ENCODE peak calls at places on chromosomes 11 and 22, in ten cellular contexts. W is breast epithelium; Q is CD8-positive, alpha-beta T cell; T is OCI-LY7; G is A549; P is heart left ventricle; E is right atrium auricular region; A is effector memory CD4-positive, alpha-beta T cell; H is neuronal stem cell; D is ascending aorta. J is an unnamed sample. For H3K4me1, the result is how much of the 10 kb centered on the place peaks cover.

GRCh38 chr11:11391796-11392195 is 38.7 kb upstream of the CSNK2A3 start:
- DNase-seq in W (no peak), Q (no peak), T (no peak), G (no peak), P (no peak), E (no peak), A (no peak), H (no peak), D (no peak), J (no peak)

GRCh38 chr11:134292661-134293060 is 16.5 kb downstream of the GLB1L3 start:
- DNase-seq in W (no peak), Q (no peak), T (no peak), G (no peak), P (no peak), E (peak), A (no peak), H (no peak), D (no peak), J (no peak)

GRCh38 chr11:88103337-88104206 is 71.7 kb downstream of the RAB38 start:
- DNase-seq in W (no peak), Q (no peak), T (peak), G (peak), P (no peak), E (no peak), A (no peak), H (peak), D (no peak), J (peak)

GRCh38 chr11:26399336-26399735 is 67.4 kb downstream of the ANO3 start:
- DNase-seq in W (no peak), Q (no peak), T (no peak), G (no peak), P (no peak), E (no peak), A (no peak), H (no peak), D (no peak), J (no peak)

GRCh38 chr11:5690736-5691135 is 1.1 kb downstream of the TRIM22 start:
- DNase-seq in W (no peak), Q (no peak), T (peak), G (no peak), P (no peak), E (no peak), A (no peak), H (no peak), D (no peak), J (no peak)

GRCh38 chr11:2294340-2295290 is 7.1 kb downstream of the C11orf21 start:
- DNase-seq in W (no peak), Q (no peak), T (no peak), G (no peak), P (no peak), E (peak), A (no peak), H (no peak), D (no peak), J (no peak)

GRCh38 chr22:17862646-17863181 is 88.4 kb upstream of the BID start:
- DNase-seq in W (no peak), Q (no peak), T (no peak), G (no peak), P (no peak), E (no peak), A (no peak), H (no peak), D (no peak), J (no peak)

GRCh38 chr11:31645747-31646146 is 136.2 kb downstream of the ELP4 start:
- DNase-seq in W (no peak), Q (no peak), T (no peak), G (peak), P (no peak), E (no peak), A (no peak), H (no peak), D (no peak), J (no peak)

GRCh38 chr22:31870890-31871289 is 73.4 kb upstream of the YWHAH start:
- DNase-seq in W (no peak), Q (no peak), T (no peak), G (peak), P (no peak), E (no peak), A (no peak), H (no peak), D (no peak), J (no peak)

GRCh38 chr11:43853766-43854165 is 26.9 kb upstream of the ALKBH3 start:
- DNase-seq in W (no peak), Q (no peak), T (no peak), G (no peak), P (no peak), E (no peak), A (no peak), H (no peak), D (no peak), J (no peak)

GRCh38 chr11:43856988-43857387 is 23.6 kb upstream of the ALKBH3 start:
- DNase-seq in W (no peak), Q (no peak), T (no peak), G (no peak), P (no peak), E (no peak), A (no peak), H (no peak), D (no peak), J (no peak)

GRCh38 chr11:43852057-43852636 is 28.5 kb upstream of the ALKBH3 start:
- DNase-seq in W (no peak), Q (peak), T (peak), G (peak), P (peak), E (no peak), A (peak), H (peak), D (no peak), J (peak)
- H3K4me1 ChIP-seq in W (under half), Q (under half), T (under half), G (under half), P (under half), E (under half), A (under half), H (under half), D (under half), J (under half)

GRCh38 chr22:22027955-22028354 is 45.4 kb upstream of the TOP3B start:
- DNase-seq in W (no peak), Q (no peak), T (no peak), G (no peak), P (no peak), E (no peak), A (no peak), H (no peak), D (no peak), J (no peak)

GRCh38 chr22:22025320-22026156 is 43.0 kb upstream of the TOP3B start:
- DNase-seq in W (no peak), Q (no peak), T (peak), G (no peak), P (no peak), E (no peak), A (no peak), H (no peak), D (no peak), J (no peak)

GRCh38 chr22:22024440-22024839 is 41.9 kb upstream of the TOP3B start:
- DNase-seq in W (no peak), Q (no peak), T (no peak), G (no peak), P (no peak), E (no peak), A (no peak), H (no peak), D (no peak), J (no peak)

GRCh38 chr22:22023581-22024137 is 41.1 kb upstream of the TOP3B start:
- DNase-seq in W (no peak), Q (no peak), T (no peak), G (no peak), P (no peak), E (no peak), A (no peak), H (no peak), D (no peak), J (no peak)

DNA sequence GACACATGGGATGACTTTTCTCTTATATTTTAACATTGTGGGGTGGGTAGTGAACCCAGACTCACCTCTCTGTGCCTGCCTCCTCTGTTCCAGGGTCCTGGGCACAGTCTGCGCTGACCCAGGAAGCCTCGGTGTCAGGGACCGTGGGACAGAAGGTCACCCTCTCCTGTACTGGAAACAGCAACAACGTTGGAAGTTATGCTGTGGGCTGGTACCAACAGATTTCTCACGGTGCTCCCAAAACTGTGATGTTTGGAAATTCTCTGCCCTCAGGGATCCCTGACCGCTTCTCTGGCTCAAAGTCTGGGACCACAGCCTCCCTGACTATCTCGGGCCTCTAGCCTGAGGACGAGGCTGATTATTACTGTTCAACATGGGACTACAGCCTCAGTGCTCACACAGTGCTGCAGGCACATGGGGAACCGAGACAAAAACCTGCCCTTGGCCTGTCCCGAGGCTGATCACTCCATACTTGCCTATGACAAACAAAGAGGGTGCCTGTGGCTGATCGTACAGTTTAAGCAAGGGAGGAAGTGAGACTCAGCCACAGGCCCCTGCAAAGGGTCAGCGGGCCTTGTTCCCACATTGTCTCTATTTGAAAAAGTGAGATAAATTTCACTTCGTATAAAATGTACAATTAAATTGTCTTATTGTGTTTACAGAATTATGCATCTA is 43.7 kb upstream of the TOP3B start:
- DNase-seq in W (no peak), Q (no peak), T (peak), G (no peak), P (no peak), E (no peak), A (no peak), H (no peak), D (no peak), J (no peak)
- H3K4me1 ChIP-seq in W (under half), Q (under half), T (half or more), G (under half), P (under half), E (under half), A (under half), H (under half), D (under half), J (under half)

GRCh38 chr22:25564320-25564978 is at the start of gene GRK3:
- DNase-seq in W (peak), Q (peak), T (peak), G (peak), P (peak), E (peak), A (peak), H (peak), D (no peak), J (peak)

GRCh38 chr22:25566812-25567211 is 2.3 kb downstream of the GRK3 start:
- DNase-seq in W (no peak), Q (no peak), T (peak), G (no peak), P (no peak), E (no peak), A (no peak), H (no peak), D (no peak), J (no peak)

GRCh38 chr22:25567305-25567704 is 2.8 kb downstream of the GRK3 start:
- DNase-seq in W (no peak), Q (no peak), T (peak), G (no peak), P (no peak), E (no peak), A (no peak), H (no peak), D (no peak), J (no peak)

GRCh38 chr22:25563757-25564319 is 637 bp upstream of the GRK3 start:
- DNase-seq in W (peak), Q (no peak), T (peak), G (no peak), P (peak), E (no peak), A (no peak), H (no peak), D (no peak), J (no peak)

GRCh38 chr22:25564979-25565677 is 653 bp downstream of the GRK3 start:
- DNase-seq in W (peak), Q (no peak), T (peak), G (peak), P (peak), E (no peak), A (no peak), H (no peak), D (no peak), J (peak)
- H3K4me1 ChIP-seq in W (under half), Q (under half), T (half or more), G (under half), P (under half), E (under half), A (under half), H (under half), D (under half), J (under half)

DNA sequence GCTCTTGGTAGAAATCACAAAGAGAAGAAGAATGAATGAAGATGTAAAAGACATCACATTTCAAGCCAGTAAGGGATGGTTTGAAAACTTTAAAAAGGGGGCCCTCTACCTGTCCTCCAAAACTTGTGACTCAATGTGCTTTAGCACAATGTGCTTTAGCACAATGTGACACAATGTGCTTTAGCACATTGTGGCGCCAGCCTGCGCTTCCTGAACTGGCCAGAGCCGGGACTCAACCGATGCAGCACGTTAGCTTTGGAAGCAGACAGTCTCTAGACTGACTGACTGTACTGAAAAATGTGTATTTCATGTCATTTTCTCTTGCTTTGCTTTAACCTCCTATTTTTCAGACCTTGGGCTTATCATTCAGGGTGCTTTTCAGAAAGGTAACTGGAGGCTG is 63.5 kb downstream of the FAM83F start:
- DNase-seq in W (no peak), Q (no peak), T (no peak), G (no peak), P (no peak), E (no peak), A (no peak), H (no peak), D (no peak), J (peak)
- H3K4me1 ChIP-seq in W (under half), Q (half or more), T (under half), G (under half), P (under half), E (under half), A (half or more), H (under half), D (under half), J (under half)

DNA sequence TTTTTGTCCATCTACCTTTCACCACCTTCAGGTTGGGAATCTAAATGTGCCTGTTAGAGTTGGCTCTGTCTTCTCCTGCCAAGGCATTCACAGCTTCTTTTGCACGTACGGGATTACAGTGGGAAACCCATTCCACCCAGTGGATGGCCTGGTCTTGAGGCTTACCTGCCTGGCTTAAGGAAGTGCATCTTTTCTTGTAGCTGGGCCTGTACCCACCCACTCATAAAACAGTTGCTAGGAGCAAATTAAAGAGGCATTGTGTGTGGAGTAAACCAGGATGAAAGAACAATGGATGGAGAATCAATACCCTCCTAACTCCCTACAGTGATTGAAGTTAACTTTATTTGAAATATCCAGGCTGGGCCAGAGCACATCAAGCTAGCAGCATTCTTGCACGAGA is 71.6 kb downstream of the TEAD1 start:
- DNase-seq in W (no peak), Q (no peak), T (no peak), G (no peak), P (no peak), E (no peak), A (no peak), H (no peak), D (no peak), J (no peak)
- H3K4me1 ChIP-seq in W (under half), Q (under half), T (under half), G (half or more), P (under half), E (under half), A (under half), H (under half), D (under half), J (under half)

GRCh38 chr11:75344761-75345454 is 6.6 kb downstream of the ARRB1 start:
- DNase-seq in W (peak), Q (no peak), T (no peak), G (no peak), P (peak), E (no peak), A (no peak), H (no peak), D (no peak), J (peak)

GRCh38 chr11:75345455-75346224 is 5.8 kb downstream of the ARRB1 start:
- DNase-seq in W (no peak), Q (no peak), T (no peak), G (no peak), P (peak), E (no peak), A (no peak), H (no peak), D (no peak), J (peak)

GRCh38 chr11:75346912-75347647 is 4.4 kb downstream of the ARRB1 start:
- DNase-seq in W (no peak), Q (no peak), T (no peak), G (no peak), P (peak), E (peak), A (no peak), H (no peak), D (no peak), J (peak)

GRCh38 chr11:75347781-75348613 is 3.5 kb downstream of the ARRB1 start:
- DNase-seq in W (no peak), Q (no peak), T (no peak), G (no peak), P (peak), E (no peak), A (no peak), H (no peak), D (no peak), J (peak)

DNA sequence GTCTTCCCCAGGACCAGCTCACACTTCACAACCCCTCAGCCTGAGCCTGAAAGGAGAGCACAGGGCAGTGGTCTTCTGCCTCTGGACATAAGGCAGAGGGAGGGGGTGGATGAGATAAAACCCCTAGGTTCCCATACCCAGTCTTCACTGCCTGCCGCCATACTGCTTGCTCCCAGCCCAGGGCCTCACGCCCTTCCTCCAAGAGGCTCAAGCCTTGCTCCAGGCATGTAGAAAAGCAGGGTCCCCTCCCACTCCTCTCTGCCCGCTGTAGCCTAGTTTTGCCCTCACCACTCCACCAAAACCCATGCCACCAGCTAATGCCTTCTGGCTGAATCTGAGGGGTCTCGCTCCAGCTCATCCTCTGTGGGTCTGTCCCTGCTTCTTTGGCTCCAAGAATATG is 5.2 kb downstream of the ARRB1 start:
- DNase-seq in W (no peak), Q (no peak), T (no peak), G (no peak), P (peak), E (no peak), A (no peak), H (no peak), D (no peak), J (peak)
- H3K4me1 ChIP-seq in W (under half), Q (half or more), T (under half), G (half or more), P (under half), E (under half), A (half or more), H (under half), D (under half), J (under half)

GRCh38 chr11:44595006-44595405 is 29.5 kb downstream of the CD82 start:
- DNase-seq in W (no peak), Q (no peak), T (no peak), G (no peak), P (no peak), E (no peak), A (no peak), H (no peak), D (no peak), J (no peak)

GRCh38 chr11:44598831-44599230 is 33.4 kb downstream of the CD82 start:
- DNase-seq in W (no peak), Q (no peak), T (no peak), G (no peak), P (no peak), E (no peak), A (no peak), H (no peak), D (no peak), J (no peak)

GRCh38 chr11:44595964-44596381 is 30.5 kb downstream of the CD82 start:
- DNase-seq in W (peak), Q (no peak), T (no peak), G (no peak), P (peak), E (peak), A (no peak), H (no peak), D (no peak), J (peak)

GRCh38 chr11:44597358-44598009 is 32.0 kb downstream of the CD82 start:
- DNase-seq in W (no peak), Q (no peak), T (no peak), G (no peak), P (no peak), E (no peak), A (no peak), H (no peak), D (no peak), J (no peak)

GRCh38 chr11:44596541-44597276 is 31.2 kb downstream of the CD82 start:
- DNase-seq in W (no peak), Q (peak), T (peak), G (no peak), P (no peak), E (no peak), A (peak), H (no peak), D (no peak), J (peak)
- H3K4me1 ChIP-seq in W (under half), Q (under half), T (under half), G (under half), P (under half), E (under half), A (half or more), H (under half), D (under half), J (under half)

J was measured in right cardiac atrium.